ENCODE peak calls at places on chromosomes 12 and 14, in six cellular contexts. G is BJ, O is pancreas, U is HCT116, V is mammary epithelial cell, S is tibial artery. Y is an unnamed sample. For H3K36me3 and H3K27me3, the result is how much of the 10 kb centered on the place peaks cover.

GRCh38 chr12:32332446-32332845 is 66.9 kb upstream of the FGD4 start:
- DNase-seq in S (no peak), U (no peak), G (no peak), O (no peak), V (no peak), Y (no peak)

GRCh38 chr12:19474147-19474546 is 34.9 kb downstream of the AEBP2 start:
- DNase-seq in O (no peak), S (no peak), G (no peak), V (no peak), U (no peak), Y (no peak)

GRCh38 chr14:57060276-57060956 is 208.3 kb downstream of the EXOC5 start:
- DNase-seq in G (no peak), V (peak), S (no peak), O (peak), U (no peak), Y (peak)

GRCh38 chr12:57188090-57188425 is 28.5 kb upstream of the NXPH4 start:
- DNase-seq in S (no peak), O (no peak), V (peak), G (no peak), U (no peak), Y (no peak)

GRCh38 chr14:22448905-22449611 is 140.0 kb downstream of the DAD1 start:
- DNase-seq in S (no peak), V (peak), O (no peak), U (no peak), G (no peak), Y (no peak)

GRCh38 chr14:99511421-99512109 is 30.4 kb downstream of the CCNK start:
- DNase-seq in O (no peak), V (no peak), U (no peak), S (peak), G (no peak), Y (no peak)

GRCh38 chr12:132513458-132514135 is 23.6 kb downstream of the FBRSL1 start:
- DNase-seq in S (no peak), V (no peak), O (no peak), U (no peak), G (no peak), Y (no peak)

GRCh38 chr14:105180598-105181528 is at the start of gene NUDT14:
- DNase-seq in O (peak), U (peak), G (no peak), S (no peak), V (peak), Y (no peak)

GRCh38 chr14:98924046-98924445 is 348.0 kb downstream of the BCL11B start:
- DNase-seq in U (no peak), O (no peak), G (no peak), V (no peak), S (peak), Y (no peak)

GRCh38 chr12:56079729-56080555 is at the start of gene ERBB3:
- DNase-seq in G (peak), S (peak), V (peak), U (peak), O (peak), Y (no peak)

GRCh38 chr14:50060871-50061663 is 55.3 kb downstream of the VCPKMT start:
- DNase-seq in V (peak), O (no peak), U (no peak), S (peak), G (peak), Y (peak)

DNA sequence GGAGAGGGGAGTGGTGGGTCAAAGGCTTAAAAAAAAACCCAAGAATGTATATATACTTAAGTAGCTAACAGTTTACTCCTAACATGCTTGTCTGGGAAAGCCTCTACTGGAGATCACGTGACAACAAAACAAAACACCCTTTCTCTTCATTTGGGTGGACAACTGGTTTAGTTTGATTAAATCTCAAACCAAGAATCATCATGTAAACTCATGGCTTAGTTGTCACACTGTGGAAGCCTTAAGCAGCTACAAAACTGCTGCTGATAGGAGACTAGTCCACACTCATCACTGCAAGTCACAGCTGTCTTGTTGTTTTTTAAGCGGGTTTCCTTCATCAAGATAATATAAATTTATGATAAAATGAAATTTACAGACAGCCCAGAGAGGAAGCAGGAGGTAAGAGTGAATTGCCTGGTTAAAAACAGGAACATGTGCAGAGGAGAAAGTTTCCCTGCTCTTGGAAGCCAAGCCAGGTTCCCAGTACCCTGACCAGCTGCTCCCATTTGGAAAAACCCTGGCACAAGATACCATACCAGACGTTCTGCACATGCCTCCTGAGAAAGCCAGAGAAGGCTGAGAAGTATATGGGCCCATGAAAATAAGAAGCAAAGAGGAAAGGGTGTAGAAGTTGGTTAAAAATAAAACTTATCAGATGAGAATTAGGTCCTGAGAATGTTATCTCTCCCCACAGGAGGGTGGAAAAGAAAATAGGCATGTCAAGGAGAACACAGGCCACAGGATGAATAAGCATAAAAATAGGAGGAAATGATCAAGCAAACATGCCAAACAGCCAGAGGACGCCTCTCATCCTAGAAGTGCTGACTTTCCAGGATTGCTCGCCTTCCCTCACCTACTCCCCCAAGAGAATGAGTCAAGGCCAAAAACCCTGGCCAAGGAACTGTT is 34.0 kb downstream of the EGLN3 start:
- DNase-seq in O (no peak), U (no peak), S (no peak), G (no peak), V (peak), Y (no peak)
- H3K36me3 ChIP-seq in O (under half), U (under half), S (under half), G (under half), V (under half), Y (under half)

DNA sequence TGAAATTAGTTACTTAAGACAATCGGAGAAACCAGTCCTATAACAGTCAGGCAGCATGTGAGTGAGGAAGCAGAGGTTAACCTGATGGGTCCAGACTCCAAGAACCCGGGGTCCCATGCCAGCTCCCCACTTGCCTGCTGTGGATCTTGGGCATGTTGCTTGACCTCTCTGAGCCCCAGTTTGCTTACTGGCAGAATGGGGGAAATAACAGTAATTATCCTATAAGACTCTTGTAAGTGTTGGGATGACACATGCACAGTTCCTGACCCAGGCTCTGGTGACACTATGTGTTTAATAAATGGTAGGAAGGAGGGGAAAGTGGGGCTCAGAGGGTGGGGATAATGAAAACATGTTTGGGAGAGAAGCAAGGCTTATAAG is 56.8 kb downstream of the RPH3A start:
- DNase-seq in G (no peak), V (no peak), O (no peak), S (no peak), U (no peak), Y (no peak)
- H3K27me3 ChIP-seq in G (under half), V (under half), O (under half), S (under half), U (half or more), Y (under half)

DNA sequence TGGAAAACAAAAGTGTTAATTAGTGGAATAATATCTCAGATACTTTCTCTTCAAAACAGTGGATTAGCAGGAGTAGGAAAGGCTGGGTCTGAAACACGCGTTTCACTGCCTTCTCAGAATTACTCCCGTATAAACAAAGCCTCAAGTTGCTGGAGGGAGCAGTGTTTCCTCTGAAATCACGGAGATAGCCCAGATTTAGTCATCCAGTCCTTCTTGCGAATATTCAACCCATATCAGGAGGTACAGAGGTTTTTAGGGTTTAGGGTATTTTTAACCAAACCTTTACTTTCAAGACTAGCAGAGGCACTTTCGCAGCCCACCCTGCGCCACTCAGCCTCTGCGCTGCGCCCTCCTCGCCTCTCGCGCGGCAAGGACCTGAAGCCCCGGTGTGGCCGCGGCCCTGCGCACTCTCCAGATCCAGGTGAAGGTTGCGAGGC is 2.1 kb upstream of the SAMD4A start:
- DNase-seq in V (peak), O (no peak), S (no peak), G (no peak), U (no peak), Y (no peak)
- TF ChIP-seq CTCF in V (no peak), O (no peak), S (no peak), G (no peak), U (no peak), Y (no peak)

GRCh38 chr14:35107866-35108265 is 13.9 kb downstream of the PPP2R3C start:
- DNase-seq in O (no peak), U (no peak), S (no peak), G (no peak), V (no peak), Y (no peak)
- H3K36me3 ChIP-seq in O (under half), U (under half), S (half or more), G (under half), V (under half), Y (under half)

GRCh38 chr12:123387508-123388217 is 3.7 kb downstream of the KMT5A start:
- DNase-seq in S (no peak), V (no peak), U (no peak), O (no peak), G (no peak), Y (no peak)
- H3K27me3 ChIP-seq in S (under half), V (under half), U (under half), O (under half), G (under half), Y (under half)